ENCODE peak calls at places on chromosomes 13 and 19, in four cellular contexts. V, N, C and D are unnamed samples.

GRCh38 chr19:39083983-39084731 is at the start of gene ACP7:
- DNase-seq in V (no peak), N (no peak), C (no peak), D (no peak)

GRCh38 chr19:2476451-2477140 is 669 bp downstream of the GADD45B start:
- DNase-seq in V (no peak), N (peak; percentile 80), C (no peak), D (peak; percentile 54)

GRCh38 chr19:13604902-13605586 is 98.8 kb upstream of the CACNA1A start:
- DNase-seq in V (no peak), N (no peak), C (no peak), D (no peak)

GRCh38 chr13:112254061-112254818 is 121.9 kb upstream of the SPACA7 start:
- DNase-seq in V (no peak), N (no peak), C (no peak), D (no peak)

GRCh38 chr13:36850790-36851438 is 31.9 kb downstream of the RFXAP start:
- DNase-seq in V (no peak), N (no peak), C (no peak), D (peak; percentile 18)

GRCh38 chr19:35265126-35265995 is 3.4 kb upstream of the USF2 start:
- DNase-seq in V (no peak), N (no peak), C (no peak), D (no peak)

GRCh38 chr13:74107598-74107997 is 26.6 kb downstream of the KLF12 start:
- DNase-seq in V (no peak), N (no peak), C (no peak), D (no peak)

GRCh38 chr19:32877977-32878745 is 8.6 kb upstream of the SLC7A9 start:
- DNase-seq in V (no peak), N (no peak), C (no peak), D (peak; percentile 41)

GRCh38 chr19:58037927-58038687 is 4.3 kb downstream of the ZSCAN1 start:
- DNase-seq in V (no peak), N (no peak), C (no peak), D (no peak)

GRCh38 chr13:112363867-112364528 is 12.2 kb upstream of the SPACA7 start:
- DNase-seq in V (no peak), N (no peak), C (no peak), D (no peak)

GRCh38 chr19:44856438-44857083 is 10.5 kb downstream of the NECTIN2 start:
- DNase-seq in V (no peak), N (no peak), C (no peak), D (no peak)

DNA sequence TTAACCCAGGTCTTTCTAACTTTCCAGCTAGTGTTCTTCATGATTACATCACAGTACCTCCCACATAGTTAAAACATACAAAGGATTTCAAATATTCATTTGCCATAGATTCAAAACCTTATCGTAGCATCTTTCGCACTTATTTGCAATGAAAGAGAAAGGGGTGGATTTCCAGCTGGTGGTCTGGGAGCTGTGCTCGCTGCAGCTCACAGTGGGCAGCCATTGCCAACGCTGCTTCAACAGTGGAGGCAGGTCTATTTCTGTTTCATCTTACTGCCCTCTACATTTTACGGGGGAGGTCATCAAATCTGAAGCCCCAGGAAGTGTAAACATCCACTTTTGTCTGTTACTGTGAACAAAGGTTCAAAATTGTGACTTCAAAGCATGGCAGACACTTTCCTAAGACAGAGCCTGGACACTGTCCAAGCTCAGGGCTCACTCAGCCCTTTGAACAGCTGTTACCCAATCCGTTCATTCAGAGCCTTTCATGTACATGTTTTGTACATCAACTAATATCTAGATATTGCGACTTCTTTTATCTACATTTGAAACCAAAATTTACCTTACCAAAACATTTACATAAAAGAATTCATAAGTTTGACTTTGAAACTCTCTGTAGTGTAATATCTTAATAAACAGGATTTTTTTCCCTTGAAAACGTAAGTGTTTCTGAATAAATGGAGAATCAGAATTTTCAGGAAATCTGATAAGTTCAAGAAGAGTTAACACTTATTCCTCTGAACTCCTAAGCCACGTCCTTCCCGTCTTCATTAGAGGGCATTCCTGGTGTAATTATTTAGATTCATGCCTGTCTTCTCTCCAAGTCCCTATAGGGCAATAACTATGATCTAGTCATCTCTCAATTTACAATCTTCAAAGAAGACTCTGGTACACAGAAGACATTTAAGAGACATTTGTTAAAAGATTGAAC is 25.1 kb downstream of the STARD13 start:
- DNase-seq in V (no peak), N (no peak), C (no peak), D (peak; percentile 39)
- H2BK12ac ChIP-seq in V (no peak overlapping the region), N (no peak overlapping the region), C (peak overlapping the region; percentile 68), D (no peak overlapping the region)

GRCh38 chr19:46925548-46925950 is 64.8 kb downstream of the ARHGAP35 start:
- DNase-seq in V (no peak), N (no peak), C (no peak), D (no peak)
- H3K4me3 ChIP-seq in V (no peak overlapping the region), N (no peak overlapping the region), C (no peak overlapping the region), D (no peak overlapping the region)

GRCh38 chr19:16834747-16835146 is 5.5 kb downstream of the SIN3B start:
- DNase-seq in V (no peak), N (no peak), C (no peak), D (no peak)
- H3K27ac ChIP-seq in V (no peak overlapping the region), N (no peak overlapping the region), C (no peak overlapping the region), D (no peak overlapping the region)

DNA sequence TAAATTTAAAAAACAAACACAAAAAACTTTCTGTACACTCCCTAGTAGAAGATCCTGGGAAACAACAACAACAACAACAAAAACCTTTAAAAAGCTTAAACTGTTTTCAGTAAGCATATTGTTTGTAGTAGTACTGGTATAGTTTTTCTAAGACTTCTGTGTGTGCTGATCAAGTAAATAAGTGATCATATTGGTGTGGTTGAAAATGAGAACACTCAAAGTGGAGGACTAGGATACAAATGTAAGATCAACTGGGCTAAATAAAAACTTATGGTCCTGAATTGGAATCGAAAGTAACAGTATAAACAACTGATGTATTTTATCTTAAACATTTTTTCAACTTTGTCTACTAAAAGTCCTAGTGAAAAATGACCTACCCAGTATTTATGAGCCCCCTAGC is 135.5 kb downstream of the FOXO1 start:
- DNase-seq in V (no peak), N (no peak), C (no peak), D (no peak)
- H2BK12ac ChIP-seq in V (no peak overlapping the region), N (no peak overlapping the region), C (no peak overlapping the region), D (no peak overlapping the region)

DNA sequence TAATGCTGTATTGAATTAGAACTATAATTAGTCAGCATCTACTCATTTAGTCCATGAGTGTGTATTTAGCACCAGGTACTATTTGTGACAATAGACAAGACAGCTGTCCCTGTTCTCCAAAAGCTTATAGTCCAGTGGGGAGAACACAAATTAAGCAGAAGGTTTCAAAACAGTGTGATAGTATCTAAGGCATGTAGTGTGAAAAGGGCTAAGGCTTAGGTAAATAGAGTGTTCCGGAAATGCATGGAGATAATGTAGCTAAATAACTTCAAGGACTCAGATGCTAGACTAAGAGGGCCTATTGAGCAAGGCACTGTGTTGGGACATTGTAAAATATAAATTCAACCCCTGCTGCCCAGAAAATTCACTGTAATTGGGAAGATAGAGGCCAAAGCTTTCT is 144.1 kb upstream of the MIR17HG start:
- DNase-seq in V (no peak), N (no peak), C (no peak), D (no peak)
- H3K4me3 ChIP-seq in V (no peak overlapping the region), N (no peak overlapping the region), C (no peak overlapping the region), D (no peak overlapping the region)

DNA sequence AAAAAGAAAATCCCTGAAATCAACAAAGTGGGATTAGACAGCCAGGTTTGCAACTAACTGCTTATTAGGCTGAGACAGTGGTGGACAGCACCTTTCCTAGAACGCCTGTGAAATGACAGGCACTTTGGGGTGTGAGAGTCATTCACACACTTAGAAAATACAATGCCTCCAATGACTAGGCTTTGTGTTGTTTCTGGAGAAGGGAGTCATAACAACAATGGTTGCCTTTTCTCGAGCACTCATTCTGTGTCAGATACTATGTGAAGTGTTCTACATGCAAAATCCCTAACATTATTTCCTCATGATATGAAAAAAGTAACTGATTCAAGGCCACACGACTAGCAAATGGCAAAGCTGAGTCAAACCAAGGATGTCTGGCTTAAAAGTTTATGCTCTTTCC is 41.2 kb downstream of the SACS start:
- DNase-seq in V (no peak), N (no peak), C (no peak), D (no peak)
- H3K27ac ChIP-seq in V (no peak overlapping the region), N (no peak overlapping the region), C (no peak overlapping the region), D (no peak overlapping the region)